ENCODE peak calls at places on chromosomes 13 and 19, in four cellular contexts. P is fibroblast of the aortic adventitia, T is bronchial epithelial cell, V is left ventricle myocardium inferior. Z is an unnamed sample.

GRCh38 chr13:35388979-35389378 is 87.5 kb downstream of the MAB21L1 start:
- DNase-seq in V (no peak), T (no peak), P (peak), Z (peak)

GRCh38 chr13:73519720-73520119 is 460.9 kb downstream of the KLF5 start:
- DNase-seq in T (no peak), P (no peak), V (no peak), Z (no peak)

GRCh38 chr19:17333611-17334413 is 843 bp downstream of the ANO8 start:
- DNase-seq in V (no peak), P (peak), T (peak), Z (peak)

GRCh38 chr13:113794086-113794485 is 35.1 kb downstream of the TMEM255B start:
- DNase-seq in T (no peak), P (no peak), V (no peak), Z (no peak)

GRCh38 chr13:37791699-37792098 is 77.9 kb downstream of the TRPC4 start:
- DNase-seq in V (no peak), T (no peak), P (peak), Z (no peak)

GRCh38 chr13:112887151-112887550 is 81.9 kb upstream of the MCF2L start:
- DNase-seq in T (no peak), P (no peak), V (no peak), Z (no peak)

GRCh38 chr19:29843180-29844051 is 31.6 kb downstream of the CCNE1 start:
- DNase-seq in V (peak), P (peak), T (no peak), Z (peak)

GRCh38 chr13:51552027-51552426 is 32.2 kb upstream of the WDFY2 start:
- DNase-seq in P (peak), T (no peak), V (no peak), Z (peak)

GRCh38 chr19:8654591-8655339 is 24.3 kb downstream of the NFILZ start:
- DNase-seq in T (peak), V (peak), P (peak), Z (peak)

GRCh38 chr13:114078501-114079451 is 53.6 kb downstream of the RASA3 start:
- DNase-seq in P (peak), T (peak), V (peak), Z (peak)

GRCh38 chr19:46670874-46671273 is 9.9 kb upstream of the DACT3 start:
- DNase-seq in V (no peak), P (no peak), T (peak), Z (peak)

GRCh38 chr19:20503536-20503935 is 62.0 kb downstream of the ZNF737 start:
- DNase-seq in V (no peak), P (peak), T (peak), Z (peak)

GRCh38 chr13:25581351-25581750 is 209.6 kb downstream of the ATP8A2 start:
- DNase-seq in P (no peak), T (no peak), V (no peak), Z (no peak)

GRCh38 chr13:37788346-37788745 is 81.2 kb downstream of the TRPC4 start:
- DNase-seq in V (no peak), P (no peak), T (no peak), Z (peak)

GRCh38 chr13:72535076-72535475 is 192.4 kb downstream of the MZT1 start:
- DNase-seq in T (no peak), P (no peak), V (no peak), Z (no peak)

GRCh38 chr13:37175996-37176395 is 70.5 kb upstream of the CSNK1A1L start:
- DNase-seq in V (no peak), P (peak), T (peak), Z (peak)

GRCh38 chr13:82963466-82963865 is 918.8 kb downstream of the SLITRK1 start:
- DNase-seq in T (no peak), P (peak), V (no peak), Z (peak)

GRCh38 chr13:98582947-98583346 is 6.0 kb upstream of the STK24 start:
- DNase-seq in P (no peak), V (no peak), T (peak), Z (no peak)

GRCh38 chr13:28031220-28031903 is 42.9 kb upstream of the URAD start:
- DNase-seq in P (no peak), T (no peak), V (peak), Z (no peak)

GRCh38 chr13:48110930-48111721 is 16.2 kb upstream of the MED4 start:
- DNase-seq in P (peak), V (peak), T (no peak), Z (peak)

GRCh38 chr13:32316030-32316344 is 679 bp downstream of the BRCA2 start:
- DNase-seq in V (no peak), T (no peak), P (no peak), Z (no peak)

GRCh38 chr19:2923510-2923909 is 21.3 kb downstream of the ZNF77 start:
- DNase-seq in P (peak), V (no peak), T (peak), Z (peak)

GRCh38 chr19:4518345-4519171 is at the start of gene PLIN4:
- DNase-seq in T (peak), P (peak), V (peak), Z (peak)

GRCh38 chr19:32622002-32622401 is 41.0 kb downstream of the PDCD5 start:
- DNase-seq in V (no peak), T (no peak), P (no peak), Z (no peak)

GRCh38 chr13:112241288-112241687 is 134.9 kb upstream of the SPACA7 start:
- DNase-seq in T (no peak), P (no peak), V (no peak), Z (no peak)

GRCh38 chr19:17765069-17765618 is 13.9 kb downstream of the FCHO1 start:
- DNase-seq in P (no peak), T (peak), V (peak), Z (no peak)

GRCh38 chr13:28707629-28708427 is 10.9 kb downstream of the SLC46A3 start:
- DNase-seq in T (peak), P (peak), V (no peak), Z (peak)

GRCh38 chr19:18225702-18226468 is at the start of gene PDE4C:
- DNase-seq in T (no peak), V (peak), P (no peak), Z (no peak)

GRCh38 chr13:50419896-50420295 is 404.7 kb downstream of the KCNRG start:
- DNase-seq in V (peak), P (peak), T (no peak), Z (no peak)
- H3K4me3 ChIP-seq in V (peak), P (no peak), T (no peak), Z (no peak)

GRCh38 chr19:24032651-24033050 is 54.3 kb upstream of the ZNF254 start:
- DNase-seq in P (no peak), T (no peak), V (no peak), Z (no peak)
- H3K4me3 ChIP-seq in P (peak), T (no peak), V (peak), Z (peak)

GRCh38 chr19:49830766-49831165 is 12.7 kb downstream of the MED25 start:
- DNase-seq in P (no peak), T (no peak), V (no peak), Z (no peak)

GRCh38 chr19:49831592-49831991 is 13.5 kb downstream of the MED25 start:
- DNase-seq in V (no peak), P (no peak), T (no peak), Z (no peak)

GRCh38 chr19:49829721-49830120 is 11.6 kb downstream of the MED25 start:
- DNase-seq in T (no peak), V (no peak), P (no peak), Z (no peak)

GRCh38 chr19:49833594-49833993 is 15.5 kb downstream of the MED25 start:
- DNase-seq in P (no peak), T (no peak), V (no peak), Z (no peak)

GRCh38 chr19:49832556-49832955 is 14.5 kb downstream of the MED25 start:
- DNase-seq in T (no peak), P (no peak), V (no peak), Z (peak)
- H3K4me3 ChIP-seq in T (no peak), P (no peak), V (no peak), Z (no peak)

GRCh38 chr13:40586886-40587285 is 79.6 kb downstream of the FOXO1 start:
- DNase-seq in T (no peak), P (no peak), V (no peak), Z (no peak)
- H3K4me3 ChIP-seq in T (no peak), P (no peak), V (no peak), Z (no peak)